ENCODE peak calls at places on chromosomes 7 and 10, in four cellular contexts. One of them, this sample, is unnamed.

GRCh38 chr10:3258291-3258848 is 85.8 kb upstream of the PITRM1 start:
- DNase-seq in fibroblast of the aortic adventitia: no peak
- DNase-seq in AG09309: no peak
- DNase-seq in MCF 10A: no peak
- DNase-seq in this sample: no peak

GRCh38 chr10:114064151-114065045 is 20.7 kb downstream of the ADRB1 start:
- DNase-seq in MCF 10A: no peak
- DNase-seq in fibroblast of the aortic adventitia: no peak
- DNase-seq in AG09309: no peak
- DNase-seq in this sample: no peak

GRCh38 chr7:143505845-143506244 is 28.2 kb downstream of the TAS2R41 start:
- DNase-seq in fibroblast of the aortic adventitia: no peak
- DNase-seq in MCF 10A: no peak
- DNase-seq in AG09309: no peak
- DNase-seq in this sample: no peak

GRCh38 chr7:139619367-139619657 is 95.8 kb downstream of the CLEC2L start:
- DNase-seq in AG09309: peak; percentile 33
- DNase-seq in fibroblast of the aortic adventitia: peak; percentile 83
- DNase-seq in MCF 10A: peak; percentile 18
- DNase-seq in this sample: no peak

GRCh38 chr7:111953611-111954010 is 252.6 kb downstream of the DOCK4 start:
- DNase-seq in AG09309: no peak
- DNase-seq in MCF 10A: peak; percentile 51
- DNase-seq in fibroblast of the aortic adventitia: peak; percentile 33
- DNase-seq in this sample: no peak

GRCh38 chr10:112140110-112140755 is 43.3 kb downstream of the GPAM start:
- DNase-seq in fibroblast of the aortic adventitia: peak; percentile 67
- DNase-seq in AG09309: no peak
- DNase-seq in MCF 10A: peak; percentile 88
- DNase-seq in this sample: peak; percentile 82

GRCh38 chr7:2480071-2480410 is 3.8 kb upstream of the GRIFIN start:
- DNase-seq in fibroblast of the aortic adventitia: no peak
- DNase-seq in MCF 10A: no peak
- DNase-seq in AG09309: no peak
- DNase-seq in this sample: no peak

GRCh38 chr10:61163403-61163802 is 219.4 kb upstream of the RHOBTB1 start:
- DNase-seq in fibroblast of the aortic adventitia: no peak
- DNase-seq in MCF 10A: peak; percentile 8
- DNase-seq in AG09309: no peak
- DNase-seq in this sample: no peak

GRCh38 chr10:26703974-26704373 is 6.5 kb downstream of the PDSS1 start:
- DNase-seq in MCF 10A: no peak
- DNase-seq in AG09309: no peak
- DNase-seq in fibroblast of the aortic adventitia: no peak
- DNase-seq in this sample: no peak

GRCh38 chr10:87861034-87861433 is 2.3 kb downstream of the KLLN start:
- DNase-seq in MCF 10A: no peak
- DNase-seq in AG09309: no peak
- DNase-seq in fibroblast of the aortic adventitia: no peak
- DNase-seq in this sample: no peak

GRCh38 chr10:124052561-124052960 is 40.8 kb downstream of the CHST15 start:
- DNase-seq in AG09309: no peak
- DNase-seq in MCF 10A: no peak
- DNase-seq in fibroblast of the aortic adventitia: no peak
- DNase-seq in this sample: no peak

DNA sequence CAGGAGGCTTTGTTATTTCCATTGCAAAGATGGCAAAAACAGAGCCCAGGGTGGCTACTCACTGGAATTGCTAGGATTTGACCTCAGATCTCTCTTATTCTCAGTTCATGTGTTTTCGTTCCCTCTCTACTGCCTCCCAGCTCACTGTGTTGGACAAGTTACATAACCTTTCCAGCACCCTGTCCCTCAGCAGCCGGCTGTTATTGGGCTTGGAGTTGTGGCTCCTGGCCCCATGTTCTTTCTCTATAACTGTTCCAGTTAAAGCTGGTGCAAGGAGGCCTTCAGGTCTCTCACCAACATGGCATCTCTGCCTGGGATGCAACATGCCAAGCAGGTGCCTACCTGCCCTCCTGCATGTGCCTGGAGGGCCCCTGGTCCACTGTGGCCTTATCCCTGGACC is 56.8 kb downstream of the LRRC18 start:
- DNase-seq in fibroblast of the aortic adventitia: no peak
- DNase-seq in MCF 10A: no peak
- DNase-seq in AG09309: no peak
- DNase-seq in this sample: no peak
- TF ChIP-seq CTCF in fibroblast of the aortic adventitia: no peak
- TF ChIP-seq CTCF in MCF 10A: no peak
- TF ChIP-seq CTCF in AG09309: no peak
- TF ChIP-seq CTCF in this sample: no peak

GRCh38 chr7:134553976-134554375 is 5.1 kb downstream of the AKR1B15 start:
- DNase-seq in fibroblast of the aortic adventitia: no peak
- DNase-seq in MCF 10A: peak; percentile 45
- DNase-seq in AG09309: no peak
- DNase-seq in this sample: no peak
- TF ChIP-seq CTCF in fibroblast of the aortic adventitia: peak; percentile 28
- TF ChIP-seq CTCF in MCF 10A: no peak
- TF ChIP-seq CTCF in AG09309: peak; percentile 29
- TF ChIP-seq CTCF in this sample: peak; percentile 37

GRCh38 chr10:22103701-22104100 is 100.2 kb upstream of the DNAJC1 start:
- DNase-seq in fibroblast of the aortic adventitia: peak; percentile 7
- DNase-seq in MCF 10A: peak; percentile 34
- DNase-seq in AG09309: no peak
- DNase-seq in this sample: no peak
- TF ChIP-seq CTCF in fibroblast of the aortic adventitia: peak; percentile 23
- TF ChIP-seq CTCF in MCF 10A: peak; percentile 11
- TF ChIP-seq CTCF in AG09309: peak; percentile 17
- TF ChIP-seq CTCF in this sample: peak; percentile 43

GRCh38 chr7:147923841-147924240 is 666.7 kb upstream of the C7orf33 start:
- DNase-seq in MCF 10A: no peak
- DNase-seq in fibroblast of the aortic adventitia: no peak
- DNase-seq in AG09309: no peak
- DNase-seq in this sample: no peak
- TF ChIP-seq CTCF in MCF 10A: no peak
- TF ChIP-seq CTCF in fibroblast of the aortic adventitia: no peak
- TF ChIP-seq CTCF in AG09309: no peak
- TF ChIP-seq CTCF in this sample: no peak

GRCh38 chr10:120607710-120608703 is 151.0 kb downstream of the PLPP4 start:
- DNase-seq in AG09309: no peak
- DNase-seq in MCF 10A: no peak
- DNase-seq in fibroblast of the aortic adventitia: no peak
- DNase-seq in this sample: no peak
- TF ChIP-seq CTCF in AG09309: no peak
- TF ChIP-seq CTCF in MCF 10A: no peak
- TF ChIP-seq CTCF in fibroblast of the aortic adventitia: no peak
- TF ChIP-seq CTCF in this sample: no peak

DNA sequence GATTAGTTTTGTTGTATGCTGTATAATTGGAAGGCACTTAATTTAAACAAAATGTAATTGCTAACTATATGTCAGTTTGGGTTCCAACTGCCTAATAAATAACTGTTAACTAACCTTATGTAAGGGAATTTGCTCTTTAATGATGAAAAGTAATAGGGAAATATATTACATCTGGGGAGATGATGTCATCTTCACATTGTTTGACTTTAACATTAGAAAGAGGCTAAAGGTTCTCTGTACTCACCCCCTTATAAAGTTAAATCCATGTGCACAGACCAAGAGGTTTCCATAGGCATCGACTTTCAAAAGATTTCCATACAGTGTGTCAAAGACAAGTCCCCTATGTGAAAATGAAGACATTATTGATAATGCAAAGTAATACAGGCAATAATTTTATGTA is 87.6 kb downstream of the NT5C2 start:
- DNase-seq in AG09309: no peak
- DNase-seq in fibroblast of the aortic adventitia: no peak
- DNase-seq in MCF 10A: no peak
- DNase-seq in this sample: no peak
- TF ChIP-seq CTCF in AG09309: no peak
- TF ChIP-seq CTCF in fibroblast of the aortic adventitia: no peak
- TF ChIP-seq CTCF in MCF 10A: no peak
- TF ChIP-seq CTCF in this sample: no peak

GRCh38 chr7:6653101-6653995 is 16.2 kb downstream of the ZNF316 start:
- DNase-seq in AG09309: no peak
- DNase-seq in fibroblast of the aortic adventitia: no peak
- DNase-seq in MCF 10A: no peak
- DNase-seq in this sample: no peak
- TF ChIP-seq CTCF in AG09309: no peak
- TF ChIP-seq CTCF in fibroblast of the aortic adventitia: no peak
- TF ChIP-seq CTCF in MCF 10A: no peak
- TF ChIP-seq CTCF in this sample: no peak

GRCh38 chr10:128808921-128809440 is 658.1 kb upstream of the MGMT start:
- DNase-seq in fibroblast of the aortic adventitia: no peak
- DNase-seq in AG09309: no peak
- DNase-seq in MCF 10A: no peak
- DNase-seq in this sample: no peak

GRCh38 chr10:128817636-128818035 is 649.4 kb upstream of the MGMT start:
- DNase-seq in AG09309: no peak
- DNase-seq in fibroblast of the aortic adventitia: no peak
- DNase-seq in MCF 10A: no peak
- DNase-seq in this sample: no peak

GRCh38 chr10:128816726-128817125 is 650.3 kb upstream of the MGMT start:
- DNase-seq in MCF 10A: no peak
- DNase-seq in fibroblast of the aortic adventitia: no peak
- DNase-seq in AG09309: no peak
- DNase-seq in this sample: no peak

GRCh38 chr10:128811943-128812342 is 655.1 kb upstream of the MGMT start:
- DNase-seq in AG09309: no peak
- DNase-seq in fibroblast of the aortic adventitia: no peak
- DNase-seq in MCF 10A: no peak
- DNase-seq in this sample: no peak

DNA sequence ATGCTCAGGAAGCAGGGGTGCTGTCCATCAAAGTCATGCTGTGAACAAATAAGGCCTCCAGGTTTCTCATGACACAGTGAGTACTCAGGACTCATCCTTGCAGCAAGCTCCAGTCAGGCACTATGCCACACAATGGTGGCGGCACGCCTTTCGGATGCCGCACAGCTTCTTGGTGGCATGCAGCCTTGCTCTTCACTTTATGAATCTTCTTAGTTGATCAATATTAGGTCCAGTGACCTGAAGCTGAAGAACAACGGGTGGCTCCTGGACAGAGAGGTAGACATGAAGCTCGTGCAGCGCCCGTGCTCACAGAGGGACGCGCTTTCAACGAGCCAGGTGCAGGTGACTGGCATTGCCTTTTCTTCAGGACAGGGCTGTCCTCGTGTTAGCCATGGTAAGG is 653.0 kb upstream of the MGMT start:
- DNase-seq in AG09309: no peak
- DNase-seq in MCF 10A: no peak
- DNase-seq in fibroblast of the aortic adventitia: no peak
- DNase-seq in this sample: no peak
- TF ChIP-seq CTCF in AG09309: no peak
- TF ChIP-seq CTCF in MCF 10A: no peak
- TF ChIP-seq CTCF in fibroblast of the aortic adventitia: no peak
- TF ChIP-seq CTCF in this sample: no peak

DNA sequence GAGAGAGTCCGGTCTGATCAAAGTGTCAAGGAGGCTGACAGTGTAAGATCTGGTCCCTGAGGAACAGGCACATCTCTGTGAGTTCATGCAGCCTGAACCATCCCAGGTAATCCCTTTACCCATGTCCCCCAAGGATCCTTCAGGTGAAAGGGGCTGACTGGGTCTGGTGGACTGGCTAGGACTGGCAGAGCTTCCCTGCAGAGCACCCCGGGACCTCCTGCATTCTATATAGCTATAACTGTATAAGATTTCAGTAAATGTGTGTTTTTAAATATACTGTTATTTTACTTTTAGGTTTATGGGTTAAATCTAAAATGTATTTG is 246.8 kb downstream of the ELMO1 start:
- DNase-seq in MCF 10A: no peak
- DNase-seq in fibroblast of the aortic adventitia: no peak
- DNase-seq in AG09309: no peak
- DNase-seq in this sample: no peak
- TF ChIP-seq CTCF in MCF 10A: no peak
- TF ChIP-seq CTCF in fibroblast of the aortic adventitia: no peak
- TF ChIP-seq CTCF in AG09309: no peak
- TF ChIP-seq CTCF in this sample: peak; percentile 3